ENCODE peak calls at places on chromosomes 11 and 22, in nine cellular contexts. One of them, this sample, is unnamed.
A peak's percentile ranks its signal among the peaks of the same experiment; 100 is the strongest.

GRCh38 chr22:20487715-20488114 is 7.9 kb downstream of the KLHL22 start:
- DNase-seq in fibroblast of gingiva: no peak
- DNase-seq in activated CD4-positive, alpha-beta T cell treated with anti-CD3 and anti-CD28 coated beads, Interleukin-2, amount 10 ng/mL, durations not matched to agents 7 days and 5 days: no peak
- DNase-seq in Peyer's patch: no peak
- DNase-seq in stimulated activated CD8-positive, alpha-beta memory T cell treated with anti-CD3 and anti-CD28 coated beads, Interleukin-15, amount 100 ng/mL, for 24 hours: no peak
- DNase-seq in left ventricle myocardium superior: no peak
- DNase-seq in GM12891: no peak
- DNase-seq in activated CD8-positive, alpha-beta memory T cell treated with anti-CD3 and anti-CD28 coated beads for 4 hours: no peak
- DNase-seq in tibial nerve: no peak
- DNase-seq in this sample: no peak

GRCh38 chr11:86958259-86958658 is 3.1 kb upstream of the FZD4 start:
- DNase-seq in fibroblast of gingiva: no peak
- DNase-seq in activated CD4-positive, alpha-beta T cell treated with anti-CD3 and anti-CD28 coated beads, Interleukin-2, amount 10 ng/mL, durations not matched to agents 7 days and 5 days: no peak
- DNase-seq in Peyer's patch: no peak
- DNase-seq in stimulated activated CD8-positive, alpha-beta memory T cell treated with anti-CD3 and anti-CD28 coated beads, Interleukin-15, amount 100 ng/mL, for 24 hours: no peak
- DNase-seq in left ventricle myocardium superior: no peak
- DNase-seq in GM12891: no peak
- DNase-seq in activated CD8-positive, alpha-beta memory T cell treated with anti-CD3 and anti-CD28 coated beads for 4 hours: no peak
- DNase-seq in tibial nerve: no peak
- DNase-seq in this sample: no peak

GRCh38 chr22:38083931-38084631 is at the start of gene SLC16A8:
- DNase-seq in fibroblast of gingiva: no peak
- DNase-seq in activated CD4-positive, alpha-beta T cell treated with anti-CD3 and anti-CD28 coated beads, Interleukin-2, amount 10 ng/mL, durations not matched to agents 7 days and 5 days: no peak
- DNase-seq in Peyer's patch: no peak
- DNase-seq in stimulated activated CD8-positive, alpha-beta memory T cell treated with anti-CD3 and anti-CD28 coated beads, Interleukin-15, amount 100 ng/mL, for 24 hours: no peak
- DNase-seq in left ventricle myocardium superior: no peak
- DNase-seq in GM12891: no peak
- DNase-seq in activated CD8-positive, alpha-beta memory T cell treated with anti-CD3 and anti-CD28 coated beads for 4 hours: no peak
- DNase-seq in tibial nerve: no peak
- DNase-seq in this sample: no peak

GRCh38 chr11:35618497-35619029 is 303 bp downstream of the FJX1 start:
- DNase-seq in fibroblast of gingiva: peak; percentile 35
- DNase-seq in activated CD4-positive, alpha-beta T cell treated with anti-CD3 and anti-CD28 coated beads, Interleukin-2, amount 10 ng/mL, durations not matched to agents 7 days and 5 days: no peak
- DNase-seq in Peyer's patch: peak; percentile 56
- DNase-seq in stimulated activated CD8-positive, alpha-beta memory T cell treated with anti-CD3 and anti-CD28 coated beads, Interleukin-15, amount 100 ng/mL, for 24 hours: no peak
- DNase-seq in left ventricle myocardium superior: peak; percentile 49
- DNase-seq in GM12891: peak; percentile 47
- DNase-seq in activated CD8-positive, alpha-beta memory T cell treated with anti-CD3 and anti-CD28 coated beads for 4 hours: no peak
- DNase-seq in tibial nerve: no peak
- DNase-seq in this sample: peak; percentile 57

GRCh38 chr11:64510759-64511158 is 80.3 kb upstream of the SLC22A12 start:
- DNase-seq in fibroblast of gingiva: no peak
- DNase-seq in activated CD4-positive, alpha-beta T cell treated with anti-CD3 and anti-CD28 coated beads, Interleukin-2, amount 10 ng/mL, durations not matched to agents 7 days and 5 days: no peak
- DNase-seq in Peyer's patch: no peak
- DNase-seq in stimulated activated CD8-positive, alpha-beta memory T cell treated with anti-CD3 and anti-CD28 coated beads, Interleukin-15, amount 100 ng/mL, for 24 hours: no peak
- DNase-seq in left ventricle myocardium superior: no peak
- DNase-seq in GM12891: no peak
- DNase-seq in activated CD8-positive, alpha-beta memory T cell treated with anti-CD3 and anti-CD28 coated beads for 4 hours: no peak
- DNase-seq in tibial nerve: no peak
- DNase-seq in this sample: no peak

GRCh38 chr11:75277991-75278790 is 37.6 kb downstream of the TPBGL start:
- DNase-seq in fibroblast of gingiva: no peak
- DNase-seq in activated CD4-positive, alpha-beta T cell treated with anti-CD3 and anti-CD28 coated beads, Interleukin-2, amount 10 ng/mL, durations not matched to agents 7 days and 5 days: no peak
- DNase-seq in Peyer's patch: no peak
- DNase-seq in stimulated activated CD8-positive, alpha-beta memory T cell treated with anti-CD3 and anti-CD28 coated beads, Interleukin-15, amount 100 ng/mL, for 24 hours: no peak
- DNase-seq in left ventricle myocardium superior: peak; percentile 23
- DNase-seq in GM12891: no peak
- DNase-seq in activated CD8-positive, alpha-beta memory T cell treated with anti-CD3 and anti-CD28 coated beads for 4 hours: no peak
- DNase-seq in tibial nerve: no peak
- DNase-seq in this sample: no peak

GRCh38 chr11:82494988-82495432 is 238.7 kb downstream of the FAM181B start:
- DNase-seq in fibroblast of gingiva: no peak
- DNase-seq in activated CD4-positive, alpha-beta T cell treated with anti-CD3 and anti-CD28 coated beads, Interleukin-2, amount 10 ng/mL, durations not matched to agents 7 days and 5 days: no peak
- DNase-seq in Peyer's patch: no peak
- DNase-seq in stimulated activated CD8-positive, alpha-beta memory T cell treated with anti-CD3 and anti-CD28 coated beads, Interleukin-15, amount 100 ng/mL, for 24 hours: no peak
- DNase-seq in left ventricle myocardium superior: no peak
- DNase-seq in GM12891: no peak
- DNase-seq in activated CD8-positive, alpha-beta memory T cell treated with anti-CD3 and anti-CD28 coated beads for 4 hours: no peak
- DNase-seq in tibial nerve: no peak
- DNase-seq in this sample: no peak

GRCh38 chr22:20246368-20247009 is 21.6 kb downstream of the RTN4R start:
- DNase-seq in fibroblast of gingiva: no peak
- DNase-seq in activated CD4-positive, alpha-beta T cell treated with anti-CD3 and anti-CD28 coated beads, Interleukin-2, amount 10 ng/mL, durations not matched to agents 7 days and 5 days: no peak
- DNase-seq in Peyer's patch: no peak
- DNase-seq in stimulated activated CD8-positive, alpha-beta memory T cell treated with anti-CD3 and anti-CD28 coated beads, Interleukin-15, amount 100 ng/mL, for 24 hours: no peak
- DNase-seq in left ventricle myocardium superior: no peak
- DNase-seq in GM12891: no peak
- DNase-seq in activated CD8-positive, alpha-beta memory T cell treated with anti-CD3 and anti-CD28 coated beads for 4 hours: no peak
- DNase-seq in tibial nerve: no peak
- DNase-seq in this sample: no peak

GRCh38 chr22:33969052-33969451 is 48.8 kb upstream of the LARGE1 start:
- DNase-seq in fibroblast of gingiva: no peak
- DNase-seq in activated CD4-positive, alpha-beta T cell treated with anti-CD3 and anti-CD28 coated beads, Interleukin-2, amount 10 ng/mL, durations not matched to agents 7 days and 5 days: no peak
- DNase-seq in Peyer's patch: no peak
- DNase-seq in stimulated activated CD8-positive, alpha-beta memory T cell treated with anti-CD3 and anti-CD28 coated beads, Interleukin-15, amount 100 ng/mL, for 24 hours: no peak
- DNase-seq in left ventricle myocardium superior: no peak
- DNase-seq in GM12891: no peak
- DNase-seq in activated CD8-positive, alpha-beta memory T cell treated with anti-CD3 and anti-CD28 coated beads for 4 hours: no peak
- DNase-seq in tibial nerve: no peak
- DNase-seq in this sample: no peak

GRCh38 chr22:42376721-42377177 is 55.5 kb downstream of the NFAM1 start:
- DNase-seq in fibroblast of gingiva: peak; percentile 95
- DNase-seq in activated CD4-positive, alpha-beta T cell treated with anti-CD3 and anti-CD28 coated beads, Interleukin-2, amount 10 ng/mL, durations not matched to agents 7 days and 5 days: no peak
- DNase-seq in Peyer's patch: no peak
- DNase-seq in stimulated activated CD8-positive, alpha-beta memory T cell treated with anti-CD3 and anti-CD28 coated beads, Interleukin-15, amount 100 ng/mL, for 24 hours: no peak
- DNase-seq in left ventricle myocardium superior: peak; percentile 86
- DNase-seq in GM12891: no peak
- DNase-seq in activated CD8-positive, alpha-beta memory T cell treated with anti-CD3 and anti-CD28 coated beads for 4 hours: no peak
- DNase-seq in tibial nerve: peak; percentile 73
- DNase-seq in this sample: no peak

GRCh38 chr11:12540913-12541587 is 133.2 kb upstream of the TEAD1 start:
- DNase-seq in fibroblast of gingiva: peak; percentile 92
- DNase-seq in activated CD4-positive, alpha-beta T cell treated with anti-CD3 and anti-CD28 coated beads, Interleukin-2, amount 10 ng/mL, durations not matched to agents 7 days and 5 days: no peak
- DNase-seq in Peyer's patch: no peak
- DNase-seq in stimulated activated CD8-positive, alpha-beta memory T cell treated with anti-CD3 and anti-CD28 coated beads, Interleukin-15, amount 100 ng/mL, for 24 hours: no peak
- DNase-seq in left ventricle myocardium superior: no peak
- DNase-seq in GM12891: no peak
- DNase-seq in activated CD8-positive, alpha-beta memory T cell treated with anti-CD3 and anti-CD28 coated beads for 4 hours: no peak
- DNase-seq in tibial nerve: peak; percentile 43
- DNase-seq in this sample: no peak